ENCODE peak calls at places on chromosomes 1 and 21, in four cellular contexts. Q is SK-N-SH, A is Panc1, E is transverse colon. D is an unnamed sample.

GRCh38 chr1:87513971-87514660 is 185.4 kb downstream of the LMO4 start:
- DNase-seq in Q (no peak), A (no peak), E (no peak), D (peak)

GRCh38 chr21:42496839-42497202 is 797 bp upstream of the RSPH1 start:
- DNase-seq in Q (peak), A (no peak), E (no peak), D (no peak)

GRCh38 chr1:33842348-33842747 is 21.5 kb upstream of the HMGB4 start:
- DNase-seq in Q (no peak), A (no peak), E (no peak), D (no peak)

GRCh38 chr1:67431869-67432578 is 1.8 kb upstream of the SERBP1 start:
- DNase-seq in Q (no peak), A (no peak), E (no peak), D (no peak)

GRCh38 chr1:92488416-92488815 is 1.7 kb upstream of the GFI1 start:
- DNase-seq in Q (no peak), A (no peak), E (no peak), D (no peak)

GRCh38 chr21:41361786-41362604 is at the start of gene MX2:
- DNase-seq in Q (no peak), A (no peak), E (peak), D (no peak)

GRCh38 chr1:111690306-111690617 is 48.9 kb downstream of the INKA2 start:
- DNase-seq in Q (peak), A (no peak), E (peak), D (peak)

GRCh38 chr1:94050263-94050662 is 70.7 kb downstream of the ABCA4 start:
- DNase-seq in Q (no peak), A (no peak), E (no peak), D (no peak)

GRCh38 chr21:32611471-32611997 is 643 bp downstream of the CFAP298 start:
- DNase-seq in Q (peak), A (no peak), E (peak), D (peak)

GRCh38 chr1:235391879-235392278 is 24.7 kb downstream of the TBCE start:
- DNase-seq in Q (no peak), A (no peak), E (no peak), D (no peak)

GRCh38 chr1:111131693-111132092 is 8.2 kb downstream of the DRAM2 start:
- DNase-seq in Q (no peak), A (no peak), E (no peak), D (no peak)

GRCh38 chr1:234899041-234899787 is 229.4 kb downstream of the TOMM20 start:
- DNase-seq in Q (no peak), A (no peak), E (no peak), D (no peak)

GRCh38 chr1:78728359-78728758 is 78.7 kb downstream of the IFI44 start:
- DNase-seq in Q (no peak), A (no peak), E (no peak), D (no peak)

GRCh38 chr1:62285984-62286481 is 33.2 kb downstream of the KANK4 start:
- DNase-seq in Q (no peak), A (no peak), E (no peak), D (no peak)

GRCh38 chr1:110235839-110236682 is 25.9 kb downstream of the KCNC4 start:
- DNase-seq in Q (no peak), A (no peak), E (no peak), D (no peak)

GRCh38 chr1:33111965-33112364 is 31.0 kb downstream of the AZIN2 start:
- DNase-seq in Q (peak), A (no peak), E (no peak), D (no peak)

GRCh38 chr1:111878649-111879048 is 110.8 kb downstream of the KCND3 start:
- DNase-seq in Q (no peak), A (no peak), E (no peak), D (no peak)

GRCh38 chr1:153963850-153964331 is 554 bp upstream of the SLC39A1 start:
- DNase-seq in Q (no peak), A (no peak), E (peak), D (no peak)

GRCh38 chr1:204150702-204151561 is 912 bp downstream of the ETNK2 start:
- DNase-seq in Q (no peak), A (no peak), E (no peak), D (peak)
- H3K27ac ChIP-seq in Q (no peak), A (no peak), E (peak), D (no peak)

DNA sequence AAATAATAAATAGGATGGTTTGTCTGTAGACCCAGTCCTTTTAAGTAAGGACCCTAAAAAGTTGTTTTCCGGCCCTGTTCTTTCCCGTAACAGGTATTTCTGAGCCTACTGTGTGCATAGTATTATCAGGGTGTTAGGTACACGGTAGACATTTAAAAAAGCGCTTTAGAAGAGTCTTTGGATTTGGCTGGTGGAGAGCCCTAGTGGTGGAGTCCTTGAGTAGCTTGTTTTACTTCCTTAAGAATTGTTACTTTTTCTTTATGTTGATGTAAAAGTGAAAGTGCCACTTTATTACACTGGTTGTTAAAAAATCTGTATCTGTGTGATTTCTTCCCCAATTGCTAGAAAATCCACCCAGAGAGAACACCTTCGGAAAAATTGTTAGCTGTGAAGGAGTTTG is 36.8 kb downstream of the SMYD2 start:
- DNase-seq in Q (no peak), A (no peak), E (no peak), D (no peak)
- TF ChIP-seq CTCF in Q (no peak), A (no peak), E (no peak), D (peak)

GRCh38 chr1:214420833-214421232 is 130.6 kb downstream of the PTPN14 start:
- DNase-seq in Q (no peak), A (no peak), E (no peak), D (no peak)

GRCh38 chr1:214422137-214422671 is 129.2 kb downstream of the PTPN14 start:
- DNase-seq in Q (no peak), A (peak), E (no peak), D (no peak)

GRCh38 chr1:214420341-214420740 is 131.1 kb downstream of the PTPN14 start:
- DNase-seq in Q (no peak), A (no peak), E (no peak), D (no peak)

GRCh38 chr1:214425101-214425500 is 126.3 kb downstream of the PTPN14 start:
- DNase-seq in Q (no peak), A (no peak), E (no peak), D (no peak)

DNA sequence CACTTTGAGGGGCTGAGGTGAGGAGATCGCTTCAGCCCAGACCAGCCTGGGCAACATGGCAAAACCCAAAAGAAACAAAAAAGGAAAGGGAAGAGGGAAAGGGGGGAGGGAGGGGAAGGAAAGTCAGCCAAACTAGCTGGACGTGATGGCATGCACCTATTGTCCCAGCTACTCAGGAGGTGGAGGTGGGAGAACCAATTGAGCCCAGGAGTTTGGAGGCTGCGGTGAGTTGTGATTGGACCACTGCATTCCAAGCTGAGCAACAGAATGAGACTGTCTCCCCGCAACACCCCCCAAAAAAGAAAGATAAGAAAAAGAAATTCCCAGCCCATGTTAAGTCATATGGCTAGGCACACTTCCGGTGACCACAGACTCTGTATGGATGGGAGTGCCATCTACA is 128.4 kb downstream of the PTPN14 start:
- DNase-seq in Q (no peak), A (no peak), E (no peak), D (no peak)
- H3K27ac ChIP-seq in Q (no peak), A (peak), E (no peak), D (peak)

DNA sequence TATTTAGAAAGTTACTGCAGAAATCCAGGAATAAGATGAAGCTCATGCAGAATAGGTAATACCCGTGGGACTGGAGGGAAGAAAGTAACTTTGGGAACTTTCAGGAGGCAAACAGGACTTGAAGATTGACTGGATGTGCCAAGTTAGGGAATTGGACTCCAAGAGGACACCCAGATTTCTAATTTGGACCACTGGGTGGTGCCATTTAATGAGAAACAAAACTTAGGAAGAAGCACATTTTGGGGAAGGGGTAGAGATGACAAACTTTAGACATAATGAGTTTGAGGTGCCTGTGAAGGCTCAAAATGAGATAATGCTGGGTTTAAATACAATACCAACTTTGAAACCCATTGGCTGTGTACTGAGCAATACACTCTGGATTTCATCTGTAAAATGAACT is 3.3 kb upstream of the B4GALT3 start:
- DNase-seq in Q (no peak), A (no peak), E (no peak), D (peak)
- TF ChIP-seq CTCF in Q (peak), A (no peak), E (no peak), D (peak)

GRCh38 chr1:47184090-47184735 is 5.6 kb downstream of the PDZK1IP1 start:
- DNase-seq in Q (peak), A (no peak), E (no peak), D (no peak)

GRCh38 chr1:47181955-47182680 is 7.7 kb downstream of the PDZK1IP1 start:
- DNase-seq in Q (no peak), A (no peak), E (no peak), D (no peak)

GRCh38 chr1:47182681-47183235 is 7.1 kb downstream of the PDZK1IP1 start:
- DNase-seq in Q (peak), A (no peak), E (no peak), D (no peak)

GRCh38 chr1:47184771-47185677 is 4.8 kb downstream of the PDZK1IP1 start:
- DNase-seq in Q (peak), A (no peak), E (no peak), D (no peak)

GRCh38 chr1:47183308-47184089 is 6.3 kb downstream of the PDZK1IP1 start:
- DNase-seq in Q (peak), A (no peak), E (no peak), D (no peak)
- H3K27ac ChIP-seq in Q (no peak), A (no peak), E (no peak), D (no peak)

GRCh38 chr1:11979818-11980675 is at the start of gene MFN2:
- DNase-seq in Q (peak), A (peak), E (peak), D (peak)
- TF ChIP-seq CTCF in Q (no peak), A (no peak), E (no peak), D (no peak)

DNA sequence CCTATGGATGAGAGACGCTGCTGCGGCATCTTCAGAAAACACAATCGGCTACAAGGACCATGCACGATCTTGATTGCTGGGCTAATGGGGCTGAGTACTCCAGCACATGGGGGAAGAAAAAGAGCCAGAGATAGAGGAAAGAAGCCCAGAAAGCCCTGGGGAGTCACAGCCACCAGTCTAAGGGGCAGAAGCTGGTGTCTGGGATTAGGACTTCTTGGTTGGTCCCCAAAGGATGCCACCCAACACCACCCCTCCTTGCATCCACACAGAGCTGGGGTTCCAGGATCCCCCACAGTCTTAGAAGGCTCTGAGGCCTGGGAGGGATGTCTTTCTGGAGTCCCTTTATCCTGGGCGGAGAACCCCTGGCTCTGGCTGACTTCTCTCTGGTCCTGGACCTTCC is 98.4 kb upstream of the TARDBP start:
- DNase-seq in Q (no peak), A (no peak), E (no peak), D (no peak)
- H3K27ac ChIP-seq in Q (no peak), A (no peak), E (no peak), D (no peak)